ENCODE peak calls at places on chromosome 6, in seven cellular contexts. Q, H, K, Z, U, E and J are unnamed samples.

GRCh38 chr6:31622678-31623077 is 2.2 kb downstream of the PRRC2A start:
- DNase-seq in Q (no peak), H (no peak), K (no peak), Z (no peak), U (peak; percentile 66), E (no peak), J (no peak)

GRCh38 chr6:140271759-140272377 is 897.4 kb upstream of the CITED2 start:
- DNase-seq in Q (no peak), H (no peak), K (no peak), Z (no peak), U (no peak), E (no peak), J (no peak)

GRCh38 chr6:158040804-158041347 is 59.2 kb downstream of the SYNJ2 start:
- DNase-seq in Q (no peak), H (peak; percentile 87), K (no peak), Z (peak; percentile 79), U (peak; percentile 34), E (peak; percentile 72), J (no peak)

GRCh38 chr6:128244751-128245405 is 275.5 kb downstream of the PTPRK start:
- DNase-seq in Q (no peak), H (peak; percentile 18), K (no peak), Z (no peak), U (no peak), E (peak; percentile 36), J (no peak)

GRCh38 chr6:94751641-94752329 is 825.5 kb upstream of the MANEA start:
- DNase-seq in Q (no peak), H (no peak), K (no peak), Z (peak; percentile 3), U (no peak), E (peak; percentile 60), J (no peak)

GRCh38 chr6:149904661-149905370 is 6.9 kb upstream of the RAET1E start:
- DNase-seq in Q (no peak), H (no peak), K (no peak), Z (no peak), U (no peak), E (no peak), J (no peak)

GRCh38 chr6:43842231-43842794 is 72.3 kb downstream of the VEGFA start:
- DNase-seq in Q (peak; percentile 32), H (no peak), K (no peak), Z (peak; percentile 52), U (no peak), E (no peak), J (no peak)

GRCh38 chr6:93416575-93417420 is 2.6 kb downstream of the EPHA7 start:
- DNase-seq in Q (no peak), H (no peak), K (peak; percentile 60), Z (peak; percentile 40), U (peak; percentile 44), E (peak; percentile 35), J (no peak)

GRCh38 chr6:25199544-25199943 is 79.6 kb upstream of the CARMIL1 start:
- DNase-seq in Q (no peak), H (no peak), K (no peak), Z (no peak), U (no peak), E (no peak), J (no peak)

GRCh38 chr6:170023620-170024521 is 267.0 kb downstream of the DLL1 start:
- DNase-seq in Q (no peak), H (no peak), K (peak; percentile 56), Z (no peak), U (no peak), E (no peak), J (no peak)

GRCh38 chr6:136201735-136202134 is 48.4 kb downstream of the MTFR2 start:
- DNase-seq in Q (no peak), H (no peak), K (no peak), Z (peak; percentile 35), U (no peak), E (peak; percentile 53), J (no peak)

GRCh38 chr6:163404825-163405265 is 9.7 kb upstream of the QKI start:
- DNase-seq in Q (no peak), H (no peak), K (peak; percentile 77), Z (peak; percentile 86), U (peak; percentile 70), E (peak; percentile 74), J (no peak)

GRCh38 chr6:133889557-133890301 is 816 bp downstream of the TCF21 start:
- DNase-seq in Q (no peak), H (no peak), K (no peak), Z (peak; percentile 76), U (peak; percentile 49), E (peak; percentile 61), J (no peak)

GRCh38 chr6:133568970-133569889 is 319.7 kb upstream of the TCF21 start:
- DNase-seq in Q (no peak), H (peak; percentile 83), K (no peak), Z (peak; percentile 95), U (no peak), E (peak; percentile 85), J (peak; percentile 25)

GRCh38 chr6:3390698-3391097 is 66.2 kb downstream of the SLC22A23 start:
- DNase-seq in Q (peak; percentile 95), H (peak; percentile 98), K (peak; percentile 83), Z (peak; percentile 99), U (no peak), E (peak; percentile 97), J (no peak)

GRCh38 chr6:130896249-130896648 is 69.0 kb downstream of the SMLR1 start:
- DNase-seq in Q (no peak), H (no peak), K (no peak), Z (peak; percentile 41), U (no peak), E (no peak), J (no peak)

GRCh38 chr6:46684771-46685170 is 2.9 kb upstream of the TDRD6 start:
- DNase-seq in Q (no peak), H (peak; percentile 32), K (no peak), Z (peak; percentile 64), U (no peak), E (peak; percentile 75), J (peak; percentile 30)

GRCh38 chr6:119350202-119351004 is 842 bp upstream of the MAN1A1 start:
- DNase-seq in Q (peak; percentile 55), H (peak; percentile 31), K (peak; percentile 66), Z (peak; percentile 79), U (no peak), E (peak; percentile 82), J (no peak)

DNA sequence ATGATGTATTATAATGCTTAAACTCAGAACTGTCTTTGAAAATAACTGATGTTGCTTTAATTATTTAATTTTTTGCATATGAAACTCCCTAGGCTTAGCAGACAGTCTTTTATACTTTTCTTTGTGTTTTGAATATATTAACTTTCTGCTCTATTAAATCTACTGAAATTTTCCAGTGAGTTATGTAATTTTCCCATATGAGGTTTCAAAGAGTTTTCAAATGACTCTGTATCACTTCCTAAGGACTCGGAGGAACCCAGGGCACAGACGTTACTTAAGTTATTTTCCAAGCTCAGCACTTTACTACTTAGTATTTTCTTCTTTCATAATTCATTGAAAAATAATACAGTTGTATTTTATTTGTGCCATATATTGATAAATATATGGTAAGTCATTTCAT is 122.6 kb downstream of the HS3ST5 start:
- DNase-seq in Q (no peak), H (no peak), K (no peak), Z (no peak), U (no peak), E (no peak), J (no peak)
- H3K4me3 ChIP-seq in Q (no peak overlapping the region), H (no peak overlapping the region), K (no peak overlapping the region), Z (no peak overlapping the region), U (no peak overlapping the region), E (no peak overlapping the region), J (no peak overlapping the region)

DNA sequence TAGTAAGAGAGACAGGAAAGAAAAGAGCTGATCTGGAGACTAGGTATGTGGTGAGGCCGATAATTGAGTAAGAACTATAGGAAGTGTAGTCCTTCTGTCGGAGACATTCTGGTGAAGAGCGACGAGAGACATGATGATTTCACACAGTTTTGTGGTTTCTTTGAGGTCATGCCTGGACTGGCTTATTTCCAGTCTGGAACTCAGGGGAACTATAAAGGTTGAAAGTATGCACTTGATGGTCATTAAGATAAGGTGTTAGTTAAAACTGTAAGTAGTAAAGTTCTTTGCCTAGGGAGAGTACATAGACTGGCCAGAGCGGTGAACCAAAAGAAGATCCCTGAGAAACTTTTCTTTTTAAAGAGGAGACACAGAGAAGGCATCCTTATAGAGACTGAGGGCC is 68.8 kb downstream of the RFX6 start:
- DNase-seq in Q (no peak), H (no peak), K (no peak), Z (no peak), U (no peak), E (peak; percentile 10), J (no peak)
- H3K4me3 ChIP-seq in Q (no peak overlapping the region), H (no peak overlapping the region), K (no peak overlapping the region), Z (no peak overlapping the region), U (no peak overlapping the region), E (no peak overlapping the region), J (no peak overlapping the region)

DNA sequence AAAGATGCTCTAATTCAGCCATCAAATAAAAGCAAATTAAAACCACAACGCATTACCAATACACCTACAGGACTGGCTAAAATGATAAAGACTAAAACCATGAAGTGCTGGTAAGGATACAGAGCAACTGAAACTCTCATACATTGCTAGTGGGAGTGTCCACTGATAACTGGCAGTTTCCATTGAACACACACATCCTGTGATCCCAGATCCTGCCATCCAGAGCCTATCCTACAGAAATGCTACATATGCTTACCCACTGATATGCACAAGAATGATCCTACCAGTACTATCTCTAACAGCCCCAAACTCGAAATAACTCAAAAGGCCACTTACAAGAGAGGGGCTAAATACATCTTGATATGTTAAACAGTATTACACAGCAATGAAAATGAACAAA is 81.0 kb downstream of the FYN start:
- DNase-seq in Q (no peak), H (no peak), K (no peak), Z (no peak), U (no peak), E (no peak), J (no peak)
- H3K4me3 ChIP-seq in Q (no peak overlapping the region), H (no peak overlapping the region), K (no peak overlapping the region), Z (no peak overlapping the region), U (no peak overlapping the region), E (no peak overlapping the region), J (no peak overlapping the region)

DNA sequence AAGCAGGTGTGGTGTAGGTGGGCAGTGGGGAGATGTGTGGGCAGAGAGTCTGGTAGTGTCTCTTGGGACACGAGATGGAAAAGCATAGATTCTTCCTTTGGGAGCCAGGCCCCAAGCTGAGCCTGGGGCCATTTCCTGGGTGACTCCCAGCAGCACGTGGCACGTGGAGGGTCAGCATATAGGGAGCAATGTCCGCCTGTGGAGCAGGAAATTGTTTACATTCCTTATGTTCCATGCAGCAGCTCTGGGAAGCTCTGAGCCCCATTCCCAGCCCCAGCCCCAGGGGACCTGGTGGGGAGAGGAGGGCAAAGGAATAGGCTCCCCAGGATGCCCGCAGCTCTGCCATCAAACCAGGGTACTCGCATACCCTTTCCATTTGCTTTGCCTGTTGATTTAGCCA is 57.6 kb downstream of the DAAM2 start:
- DNase-seq in Q (no peak), H (peak; percentile 19), K (no peak), Z (peak; percentile 37), U (no peak), E (peak; percentile 23), J (no peak)
- H3K4me3 ChIP-seq in Q (no peak overlapping the region), H (no peak overlapping the region), K (no peak overlapping the region), Z (no peak overlapping the region), U (no peak overlapping the region), E (no peak overlapping the region), J (no peak overlapping the region)